ENCODE peak calls at places on chromosomes 6 and 20, in five cellular contexts. K is left ventricle myocardium superior; Z is NCI-H345; O is stimulated activated CD8-positive, alpha-beta memory T cell treated with anti-CD3 and anti-CD28 coated beads, Interleukin-12 subunit alpha, Interleukin-12 subunit beta, amount 100 ng/mL, for 4 hours; N is lower lobe of right lung. L is an unnamed sample.

GRCh38 chr20:17570347-17571152 is 675 bp downstream of the DSTN start:
- DNase-seq in K (peak; percentile 71), Z (peak; percentile 56), O (no peak), N (peak; percentile 62), L (no peak)

GRCh38 chr6:154292855-154293519 is 63.6 kb downstream of the IPCEF1 start:
- DNase-seq in K (no peak), Z (no peak), O (no peak), N (no peak), L (no peak)

GRCh38 chr20:61797200-61797599 is 268.5 kb downstream of the TAF4 start:
- DNase-seq in K (peak; percentile 10), Z (no peak), O (no peak), N (peak; percentile 9), L (no peak)

GRCh38 chr20:42603655-42604054 is 586.1 kb downstream of the PTPRT start:
- DNase-seq in K (no peak), Z (no peak), O (no peak), N (no peak), L (no peak)

GRCh38 chr20:56843817-56844216 is 214.7 kb downstream of the TFAP2C start:
- DNase-seq in K (no peak), Z (no peak), O (no peak), N (no peak), L (no peak)

GRCh38 chr6:104095661-104096416 is 763.9 kb downstream of the HACE1 start:
- DNase-seq in K (no peak), Z (no peak), O (no peak), N (no peak), L (no peak)

GRCh38 chr6:91031581-91031980 is 444.7 kb upstream of the MAP3K7 start:
- DNase-seq in K (no peak), Z (no peak), O (no peak), N (no peak), L (no peak)

GRCh38 chr20:36861625-36861874 is 14.4 kb upstream of the TLDC2 start:
- DNase-seq in K (peak; percentile 68), Z (no peak), O (no peak), N (no peak), L (no peak)

GRCh38 chr6:54897462-54898189 is 51.1 kb downstream of the FAM83B start:
- DNase-seq in K (no peak), Z (no peak), O (no peak), N (no peak), L (no peak)

GRCh38 chr6:41450581-41450980 is 95.6 kb upstream of the FOXP4 start:
- DNase-seq in K (no peak), Z (no peak), O (no peak), N (no peak), L (no peak)

GRCh38 chr20:48948612-48949011 is 27.1 kb downstream of the ARFGEF2 start:
- DNase-seq in K (no peak), Z (no peak), O (no peak), N (no peak), L (no peak)

GRCh38 chr6:73669005-73669404 is 15.2 kb upstream of the SLC17A5 start:
- DNase-seq in K (no peak), Z (no peak), O (no peak), N (no peak), L (no peak)

GRCh38 chr20:58150772-58151171 is 77.7 kb downstream of the ANKRD60 start:
- DNase-seq in K (no peak), Z (peak; percentile 14), O (no peak), N (peak; percentile 63), L (no peak)

GRCh38 chr20:18805881-18806280 is 7.7 kb upstream of the SCP2D1 start:
- DNase-seq in K (no peak), Z (no peak), O (no peak), N (no peak), L (no peak)

GRCh38 chr6:108598316-108598863 is 37.7 kb downstream of the FOXO3 start:
- DNase-seq in K (no peak), Z (no peak), O (no peak), N (no peak), L (no peak)

GRCh38 chr20:36297656-36298055 is 8.5 kb upstream of the DLGAP4 start:
- DNase-seq in K (no peak), Z (no peak), O (no peak), N (no peak), L (no peak)

GRCh38 chr20:17806739-17807441 is 107.1 kb downstream of the BANF2 start:
- DNase-seq in K (peak; percentile 87), Z (no peak), O (no peak), N (no peak), L (no peak)

GRCh38 chr6:52276130-52276529 is 8.4 kb downstream of the MCM3 start:
- DNase-seq in K (no peak), Z (no peak), O (no peak), N (no peak), L (no peak)

GRCh38 chr6:1701668-1702353 is 92.1 kb downstream of the FOXC1 start:
- DNase-seq in K (no peak), Z (no peak), O (no peak), N (no peak), L (no peak)

GRCh38 chr6:117568247-117568646 is 34.1 kb downstream of the GOPC start:
- DNase-seq in K (no peak), Z (no peak), O (no peak), N (no peak), L (no peak)

GRCh38 chr6:25428758-25429317 is 149.7 kb downstream of the CARMIL1 start:
- DNase-seq in K (no peak), Z (no peak), O (no peak), N (no peak), L (no peak)

GRCh38 chr6:31574106-31575061 is 981 bp upstream of the TNF start:
- DNase-seq in K (no peak), Z (no peak), O (no peak), N (no peak), L (no peak)

GRCh38 chr6:104173680-104174079 is 686.0 kb downstream of the HACE1 start:
- DNase-seq in K (no peak), Z (no peak), O (no peak), N (no peak), L (no peak)

GRCh38 chr20:38609828-38610227 is 8.2 kb downstream of the ARHGAP40 start:
- DNase-seq in K (no peak), Z (no peak), O (no peak), N (no peak), L (no peak)

GRCh38 chr6:41176189-41176588 is 13.3 kb upstream of the TREM2 start:
- DNase-seq in K (no peak), Z (no peak), O (no peak), N (no peak), L (no peak)

GRCh38 chr6:83914953-83915352 is 55.5 kb downstream of the CYB5R4 start:
- DNase-seq in K (no peak), Z (no peak), O (no peak), N (no peak), L (no peak)

GRCh38 chr6:108633436-108633835 is 72.7 kb downstream of the FOXO3 start:
- DNase-seq in K (no peak), Z (no peak), O (no peak), N (no peak), L (no peak)

GRCh38 chr20:16387661-16388060 is 185.6 kb downstream of the KIF16B start:
- DNase-seq in K (no peak), Z (no peak), O (no peak), N (no peak), L (no peak)

GRCh38 chr6:7617954-7618764 is 28.2 kb downstream of the SNRNP48 start:
- DNase-seq in K (no peak), Z (no peak), O (no peak), N (peak; percentile 70), L (peak; percentile 60)

GRCh38 chr6:26553739-26554668 is 15.8 kb downstream of the HMGN4 start:
- DNase-seq in K (peak; percentile 84), Z (peak; percentile 80), O (peak; percentile 63), N (peak; percentile 77), L (no peak)

GRCh38 chr6:41780623-41781301 is at the start of gene PRICKLE4:
- DNase-seq in K (peak; percentile 71), Z (peak; percentile 42), O (no peak), N (peak; percentile 71), L (peak; percentile 86)

GRCh38 chr6:29014729-29015608 is 9.9 kb upstream of the ZNF311 start:
- DNase-seq in K (no peak), Z (no peak), O (no peak), N (no peak), L (peak; percentile 78)

L was measured in left lung.